ENCODE peak calls at places on chromosomes 2 and 18, in five cellular contexts. W is breast epithelium, P is HCT116, J is A549, L is adrenal gland. V is an unnamed sample.

GRCh38 chr2:33064349-33064801 is 117.6 kb downstream of the LTBP1 start:
- DNase-seq in W (no peak), P (no peak), J (no peak), L (no peak), V (no peak)

GRCh38 chr2:69939722-69940121 is 21.7 kb downstream of the ASPRV1 start:
- DNase-seq in W (no peak), P (no peak), J (no peak), L (no peak), V (no peak)

GRCh38 chr2:232315923-232316299 is 62.6 kb upstream of the ALPP start:
- DNase-seq in W (no peak), P (no peak), J (no peak), L (no peak), V (no peak)

GRCh38 chr2:127392133-127392827 is 4.5 kb upstream of the MAP3K2 start:
- DNase-seq in W (no peak), P (no peak), J (no peak), L (no peak), V (no peak)

GRCh38 chr2:54850171-54851122 is 127.0 kb downstream of the EML6 start:
- DNase-seq in W (no peak), P (no peak), J (no peak), L (no peak), V (no peak)

GRCh38 chr2:240392084-240392947 is 43.1 kb upstream of the GPC1 start:
- DNase-seq in W (no peak), P (no peak), J (no peak), L (peak; percentile 45), V (peak; percentile 33)

GRCh38 chr18:76490040-76490439 is 5.0 kb downstream of the ZNF516 start:
- DNase-seq in W (no peak), P (no peak), J (no peak), L (no peak), V (no peak)

GRCh38 chr2:20222769-20223344 is 2.1 kb downstream of the SDC1 start:
- DNase-seq in W (no peak), P (no peak), J (no peak), L (no peak), V (no peak)

GRCh38 chr18:74190086-74190485 is 41.8 kb downstream of the TIMM21 start:
- DNase-seq in W (no peak), P (no peak), J (no peak), L (no peak), V (no peak)

GRCh38 chr2:230296917-230297316 is 30.1 kb upstream of the SP140L start:
- DNase-seq in W (no peak), P (no peak), J (no peak), L (no peak), V (no peak)

GRCh38 chr2:234534515-234534914 is 37.6 kb upstream of the ARL4C start:
- DNase-seq in W (no peak), P (no peak), J (no peak), L (no peak), V (no peak)

GRCh38 chr18:6482198-6482977 is 67.7 kb upstream of the L3MBTL4 start:
- DNase-seq in W (peak; percentile 61), P (no peak), J (peak; percentile 19), L (peak; percentile 85), V (peak; percentile 71)

GRCh38 chr2:200040831-200041230 is 85.4 kb downstream of the MAIP1 start:
- DNase-seq in W (no peak), P (no peak), J (no peak), L (no peak), V (no peak)

GRCh38 chr18:63624863-63625262 is 19.2 kb downstream of the SERPINB4 start:
- DNase-seq in W (no peak), P (no peak), J (no peak), L (no peak), V (no peak)

GRCh38 chr2:197827618-197828017 is 23.2 kb downstream of the PLCL1 start:
- DNase-seq in W (no peak), P (no peak), J (no peak), L (no peak), V (no peak)

GRCh38 chr18:55079481-55080350 is 120.5 kb upstream of the CCDC68 start:
- DNase-seq in W (no peak), P (no peak), J (no peak), L (no peak), V (no peak)

GRCh38 chr2:68319397-68320117 is at the start of gene CNRIP1:
- DNase-seq in W (no peak), P (no peak), J (peak; percentile 49), L (peak; percentile 82), V (peak; percentile 59)

GRCh38 chr2:108325756-108326155 is 37.1 kb downstream of the SULT1C2 start:
- DNase-seq in W (no peak), P (no peak), J (no peak), L (no peak), V (no peak)

GRCh38 chr18:47247036-47247832 is 4.2 kb downstream of the SKOR2 start:
- DNase-seq in W (no peak), P (no peak), J (no peak), L (peak; percentile 2), V (no peak)

GRCh38 chr2:73830871-73831401 is 2.2 kb downstream of the STAMBP start:
- DNase-seq in W (no peak), P (no peak), J (no peak), L (no peak), V (no peak)

GRCh38 chr2:236876642-236877041 is 209.0 kb upstream of the COPS8 start:
- DNase-seq in W (no peak), P (no peak), J (no peak), L (no peak), V (no peak)

GRCh38 chr18:58176915-58177717 is 133.1 kb downstream of the NEDD4L start:
- DNase-seq in W (no peak), P (no peak), J (peak; percentile 70), L (peak; percentile 45), V (no peak)

GRCh38 chr2:216687646-216688045 is 7.7 kb downstream of the IGFBP5 start:
- DNase-seq in W (no peak), P (peak; percentile 26), J (peak; percentile 38), L (no peak), V (no peak)

GRCh38 chr2:64837925-64838641 is 151.1 kb upstream of the SLC1A4 start:
- DNase-seq in W (no peak), P (peak; percentile 66), J (peak; percentile 32), L (no peak), V (peak; percentile 37)

GRCh38 chr2:70472256-70472905 is 81.2 kb downstream of the TGFA start:
- DNase-seq in W (no peak), P (no peak), J (no peak), L (no peak), V (no peak)

GRCh38 chr2:25537526-25537925 is 135.9 kb downstream of the DTNB start:
- DNase-seq in W (no peak), P (no peak), J (peak; percentile 28), L (no peak), V (no peak)

GRCh38 chr2:130787841-130788240 is 32.5 kb downstream of the AMER3 start:
- DNase-seq in W (no peak), P (no peak), J (no peak), L (no peak), V (no peak)

DNA sequence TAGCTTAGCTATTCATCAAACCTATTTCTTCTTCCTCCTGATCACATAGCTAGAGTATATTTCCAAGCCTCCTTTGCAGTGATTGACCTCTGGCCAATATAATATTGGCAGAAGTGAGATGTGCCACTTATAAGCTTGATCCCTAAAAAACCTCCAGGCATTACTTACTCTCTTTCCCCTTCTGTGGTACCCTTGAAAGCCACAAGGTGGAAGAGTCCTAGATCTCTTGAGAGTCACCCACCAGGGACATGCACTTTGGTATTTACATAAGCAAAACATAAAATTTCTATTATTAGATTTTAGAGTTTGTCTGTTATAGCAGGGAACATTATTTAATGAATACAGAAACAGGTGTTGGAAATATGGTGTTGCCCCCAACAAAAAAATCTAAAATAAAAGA is 112.0 kb downstream of the EXOC6B start:
- DNase-seq in W (no peak), P (no peak), J (peak; percentile 20), L (no peak), V (no peak)
- TF ChIP-seq CTCF in W (no peak), P (no peak), J (no peak), L (no peak), V (no peak)

DNA sequence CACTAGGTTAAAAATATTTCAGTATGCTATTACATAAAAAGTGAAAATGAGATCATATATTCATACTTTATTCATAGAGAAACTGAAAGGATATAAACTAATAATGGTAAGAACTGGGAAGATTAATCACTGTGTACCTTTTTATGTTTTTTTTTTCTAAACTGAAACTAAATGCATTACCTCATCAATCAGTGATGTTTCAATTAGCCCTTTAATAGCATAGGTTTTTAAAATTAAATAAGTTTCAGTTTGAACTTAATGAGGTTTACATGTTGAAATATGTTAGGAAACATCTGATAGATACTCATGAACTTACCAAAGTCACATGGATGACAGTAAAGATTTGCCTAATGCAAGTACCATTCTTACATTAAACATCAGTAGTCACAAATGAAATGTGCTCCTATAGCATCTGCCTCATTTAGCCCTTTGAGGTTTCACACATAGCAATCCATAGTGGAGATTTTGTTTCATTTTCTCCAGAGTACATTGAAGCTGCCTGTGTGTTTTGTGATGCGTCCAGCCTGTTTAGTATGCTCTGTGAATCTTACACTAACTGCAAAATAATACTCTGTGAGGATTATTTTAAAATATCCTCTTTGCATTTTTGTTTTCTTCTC is 8.9 kb downstream of the MAPRE2 start:
- DNase-seq in W (no peak), P (no peak), J (no peak), L (no peak), V (no peak)
- H3K4me3 ChIP-seq in W (no peak overlapping the region), P (no peak overlapping the region), J (no peak overlapping the region), L (peak overlapping the region; percentile 8), V (no peak overlapping the region)

GRCh38 chr2:98464772-98465310 is 20.2 kb downstream of the INPP4A start:
- DNase-seq in W (no peak), P (no peak), J (no peak), L (no peak), V (no peak)

GRCh38 chr2:98465456-98466201 is 21.0 kb downstream of the INPP4A start:
- DNase-seq in W (peak; percentile 45), P (no peak), J (no peak), L (peak; percentile 84), V (peak; percentile 73)

GRCh38 chr2:98463081-98463481 is 18.4 kb downstream of the INPP4A start:
- DNase-seq in W (no peak), P (no peak), J (no peak), L (peak; percentile 54), V (no peak)

GRCh38 chr2:98463551-98463971 is 18.9 kb downstream of the INPP4A start:
- DNase-seq in W (no peak), P (no peak), J (no peak), L (peak; percentile 48), V (no peak)

DNA sequence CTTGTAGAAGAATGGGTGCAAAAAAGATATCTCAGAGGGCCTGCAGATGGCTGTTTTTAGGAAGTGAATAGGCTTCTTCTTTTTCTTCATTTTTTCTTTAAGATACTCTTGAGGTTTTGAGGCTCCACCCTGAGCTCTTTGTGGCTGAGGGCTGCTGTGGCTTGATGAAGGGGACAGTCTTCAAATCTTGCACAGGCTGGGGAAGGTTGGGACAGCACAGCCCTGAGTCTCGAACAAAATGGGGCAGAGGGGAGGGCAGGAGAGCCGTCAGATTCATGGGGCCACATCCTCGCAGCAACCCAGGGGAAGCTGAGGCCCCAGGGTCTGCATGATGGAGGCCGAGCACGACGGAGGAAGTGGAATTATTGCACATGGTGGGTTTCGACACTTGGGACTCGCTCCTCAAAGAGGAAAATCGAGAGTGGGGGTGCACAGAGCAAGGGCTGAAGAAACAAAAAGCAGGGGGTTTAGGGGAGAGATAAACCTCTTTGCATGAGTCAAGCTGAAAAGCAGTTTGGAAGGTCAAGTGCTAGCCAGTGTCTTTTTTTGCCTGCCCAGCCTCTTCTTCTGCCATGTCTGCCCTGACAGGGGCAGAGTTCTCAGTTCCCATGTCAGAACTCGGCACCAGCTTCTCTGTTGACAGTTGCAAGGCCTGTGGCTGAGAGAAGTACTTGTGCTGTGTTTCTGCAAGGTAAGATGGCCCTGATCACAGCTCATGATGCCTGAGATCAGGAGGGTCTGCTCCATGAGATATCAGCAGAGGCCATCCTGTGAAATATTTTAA is 19.5 kb downstream of the INPP4A start:
- DNase-seq in W (no peak), P (no peak), J (no peak), L (peak; percentile 58), V (no peak)
- TF ChIP-seq POLR2A in W (no peak), P (no peak), J (no peak), L (no peak), V (no peak)

GRCh38 chr2:105812180-105813044 is 67.7 kb downstream of the NCK2 start:
- DNase-seq in W (peak; percentile 31), P (no peak), J (no peak), L (peak; percentile 74), V (no peak)
- TF ChIP-seq CTCF in W (no peak), P (no peak), J (no peak), L (no peak), V (no peak)